ENCODE peak calls at places on chromosomes 16 and 17, in four cellular contexts. One of them, this sample, is unnamed.

GRCh38 chr16:29662729-29663019 is 373 bp upstream of the SPN start:
- DNase-seq in HS-5: no peak
- DNase-seq in stimulated activated CD4-positive, alpha-beta T cell treated with anti-CD3 and anti-CD28 coated beads, Interleukin-15, amount 100 ng/mL, for 24 hours: peak; percentile 56
- DNase-seq in HuH-7.5: no peak
- DNase-seq in this sample: no peak

GRCh38 chr17:64554028-64554637 is 47.4 kb downstream of the CEP95 start:
- DNase-seq in stimulated activated CD4-positive, alpha-beta T cell treated with anti-CD3 and anti-CD28 coated beads, Interleukin-15, amount 100 ng/mL, for 24 hours: no peak
- DNase-seq in HuH-7.5: no peak
- DNase-seq in HS-5: no peak
- DNase-seq in this sample: no peak

GRCh38 chr17:32192379-32192778 is 50.1 kb downstream of the RHOT1 start:
- DNase-seq in stimulated activated CD4-positive, alpha-beta T cell treated with anti-CD3 and anti-CD28 coated beads, Interleukin-15, amount 100 ng/mL, for 24 hours: no peak
- DNase-seq in HS-5: no peak
- DNase-seq in HuH-7.5: no peak
- DNase-seq in this sample: no peak

GRCh38 chr16:855471-855870 is 54.9 kb upstream of the GNG13 start:
- DNase-seq in HS-5: no peak
- DNase-seq in HuH-7.5: no peak
- DNase-seq in stimulated activated CD4-positive, alpha-beta T cell treated with anti-CD3 and anti-CD28 coated beads, Interleukin-15, amount 100 ng/mL, for 24 hours: no peak
- DNase-seq in this sample: no peak

GRCh38 chr16:70651524-70651923 is 5.2 kb downstream of the IL34 start:
- DNase-seq in stimulated activated CD4-positive, alpha-beta T cell treated with anti-CD3 and anti-CD28 coated beads, Interleukin-15, amount 100 ng/mL, for 24 hours: no peak
- DNase-seq in HS-5: no peak
- DNase-seq in HuH-7.5: no peak
- DNase-seq in this sample: no peak

GRCh38 chr17:45315583-45316270 is 1.1 kb downstream of the MAP3K14 start:
- DNase-seq in HS-5: no peak
- DNase-seq in stimulated activated CD4-positive, alpha-beta T cell treated with anti-CD3 and anti-CD28 coated beads, Interleukin-15, amount 100 ng/mL, for 24 hours: no peak
- DNase-seq in HuH-7.5: no peak
- DNase-seq in this sample: no peak

GRCh38 chr16:9523994-9524393 is 432.6 kb downstream of the HAPSTR1 start:
- DNase-seq in stimulated activated CD4-positive, alpha-beta T cell treated with anti-CD3 and anti-CD28 coated beads, Interleukin-15, amount 100 ng/mL, for 24 hours: no peak
- DNase-seq in HuH-7.5: no peak
- DNase-seq in HS-5: no peak
- DNase-seq in this sample: no peak

GRCh38 chr17:81285894-81286293 is 9.2 kb downstream of the SLC38A10 start:
- DNase-seq in stimulated activated CD4-positive, alpha-beta T cell treated with anti-CD3 and anti-CD28 coated beads, Interleukin-15, amount 100 ng/mL, for 24 hours: no peak
- DNase-seq in HuH-7.5: no peak
- DNase-seq in HS-5: no peak
- DNase-seq in this sample: no peak

GRCh38 chr17:50900383-50900892 is 34.3 kb upstream of the TOB1 start:
- DNase-seq in HS-5: no peak
- DNase-seq in HuH-7.5: no peak
- DNase-seq in stimulated activated CD4-positive, alpha-beta T cell treated with anti-CD3 and anti-CD28 coated beads, Interleukin-15, amount 100 ng/mL, for 24 hours: no peak
- DNase-seq in this sample: no peak

GRCh38 chr17:82177761-82178498 is 34.7 kb downstream of the CCDC57 start:
- DNase-seq in stimulated activated CD4-positive, alpha-beta T cell treated with anti-CD3 and anti-CD28 coated beads, Interleukin-15, amount 100 ng/mL, for 24 hours: no peak
- DNase-seq in HuH-7.5: no peak
- DNase-seq in HS-5: no peak
- DNase-seq in this sample: no peak

GRCh38 chr17:48392836-48393235 is 37.2 kb downstream of the SKAP1 start:
- DNase-seq in HS-5: no peak
- DNase-seq in stimulated activated CD4-positive, alpha-beta T cell treated with anti-CD3 and anti-CD28 coated beads, Interleukin-15, amount 100 ng/mL, for 24 hours: no peak
- DNase-seq in HuH-7.5: no peak
- DNase-seq in this sample: no peak

GRCh38 chr17:27414271-27414670 is 42.0 kb upstream of the KSR1 start:
- DNase-seq in stimulated activated CD4-positive, alpha-beta T cell treated with anti-CD3 and anti-CD28 coated beads, Interleukin-15, amount 100 ng/mL, for 24 hours: no peak
- DNase-seq in HS-5: no peak
- DNase-seq in HuH-7.5: no peak
- DNase-seq in this sample: no peak

GRCh38 chr17:44933824-44934744 is 13.5 kb downstream of the KIF18B start:
- DNase-seq in HuH-7.5: no peak
- DNase-seq in stimulated activated CD4-positive, alpha-beta T cell treated with anti-CD3 and anti-CD28 coated beads, Interleukin-15, amount 100 ng/mL, for 24 hours: no peak
- DNase-seq in HS-5: no peak
- DNase-seq in this sample: no peak

GRCh38 chr17:8832711-8833352 is 33.7 kb upstream of the MFSD6L start:
- DNase-seq in HuH-7.5: no peak
- DNase-seq in HS-5: no peak
- DNase-seq in stimulated activated CD4-positive, alpha-beta T cell treated with anti-CD3 and anti-CD28 coated beads, Interleukin-15, amount 100 ng/mL, for 24 hours: peak; percentile 59
- DNase-seq in this sample: no peak

GRCh38 chr16:11224894-11225676 is 30.9 kb downstream of the SOCS1 start:
- DNase-seq in HS-5: no peak
- DNase-seq in stimulated activated CD4-positive, alpha-beta T cell treated with anti-CD3 and anti-CD28 coated beads, Interleukin-15, amount 100 ng/mL, for 24 hours: peak; percentile 93
- DNase-seq in HuH-7.5: no peak
- DNase-seq in this sample: no peak

GRCh38 chr17:34645636-34646035 is 66.3 kb downstream of the TMEM132E start:
- DNase-seq in HS-5: no peak
- DNase-seq in stimulated activated CD4-positive, alpha-beta T cell treated with anti-CD3 and anti-CD28 coated beads, Interleukin-15, amount 100 ng/mL, for 24 hours: no peak
- DNase-seq in HuH-7.5: no peak
- DNase-seq in this sample: no peak

GRCh38 chr17:10394201-10394887 is 21.5 kb upstream of the MYH13 start:
- DNase-seq in stimulated activated CD4-positive, alpha-beta T cell treated with anti-CD3 and anti-CD28 coated beads, Interleukin-15, amount 100 ng/mL, for 24 hours: no peak
- DNase-seq in HS-5: no peak
- DNase-seq in HuH-7.5: no peak
- DNase-seq in this sample: no peak

GRCh38 chr17:62888148-62888547 is 77.9 kb upstream of the TANC2 start:
- DNase-seq in HS-5: no peak
- DNase-seq in stimulated activated CD4-positive, alpha-beta T cell treated with anti-CD3 and anti-CD28 coated beads, Interleukin-15, amount 100 ng/mL, for 24 hours: no peak
- DNase-seq in HuH-7.5: no peak
- DNase-seq in this sample: no peak

GRCh38 chr17:47232465-47232864 is 21.2 kb upstream of the ITGB3 start:
- DNase-seq in stimulated activated CD4-positive, alpha-beta T cell treated with anti-CD3 and anti-CD28 coated beads, Interleukin-15, amount 100 ng/mL, for 24 hours: no peak
- DNase-seq in HuH-7.5: no peak
- DNase-seq in HS-5: no peak
- DNase-seq in this sample: no peak

GRCh38 chr17:11097121-11097520 is 143.9 kb upstream of the SHISA6 start:
- DNase-seq in HS-5: no peak
- DNase-seq in HuH-7.5: no peak
- DNase-seq in stimulated activated CD4-positive, alpha-beta T cell treated with anti-CD3 and anti-CD28 coated beads, Interleukin-15, amount 100 ng/mL, for 24 hours: no peak
- DNase-seq in this sample: no peak

GRCh38 chr17:64226132-64226531 is 36.9 kb downstream of the TEX2 start:
- DNase-seq in HuH-7.5: no peak
- DNase-seq in HS-5: no peak
- DNase-seq in stimulated activated CD4-positive, alpha-beta T cell treated with anti-CD3 and anti-CD28 coated beads, Interleukin-15, amount 100 ng/mL, for 24 hours: no peak
- DNase-seq in this sample: no peak

GRCh38 chr16:27638833-27639587 is 89.1 kb downstream of the KATNIP start:
- DNase-seq in HS-5: no peak
- DNase-seq in HuH-7.5: no peak
- DNase-seq in stimulated activated CD4-positive, alpha-beta T cell treated with anti-CD3 and anti-CD28 coated beads, Interleukin-15, amount 100 ng/mL, for 24 hours: no peak
- DNase-seq in this sample: no peak

GRCh38 chr17:48791128-48792032 is 25.6 kb downstream of the TTLL6 start:
- DNase-seq in stimulated activated CD4-positive, alpha-beta T cell treated with anti-CD3 and anti-CD28 coated beads, Interleukin-15, amount 100 ng/mL, for 24 hours: peak; percentile 47
- DNase-seq in HS-5: peak; percentile 67
- DNase-seq in HuH-7.5: peak; percentile 44
- DNase-seq in this sample: peak; percentile 92

GRCh38 chr17:19590912-19591551 is 57.4 kb downstream of the SLC47A1 start:
- DNase-seq in stimulated activated CD4-positive, alpha-beta T cell treated with anti-CD3 and anti-CD28 coated beads, Interleukin-15, amount 100 ng/mL, for 24 hours: no peak
- DNase-seq in HuH-7.5: no peak
- DNase-seq in HS-5: no peak
- DNase-seq in this sample: no peak